ENCODE peak calls at places on chromosomes 5 and 9, in ten cellular contexts. E is dorsolateral prefrontal cortex, F is HepG2, N is fibroblast of mammary gland, T is OCI-LY7, V is glutamatergic neuron, Q is astrocyte of the spinal cord, G is sigmoid colon, O is epithelial cell of esophagus, P is astrocyte. C is an unnamed sample.

GRCh38 chr5:88281322-88281721 is 12.7 kb upstream of the TMEM161B start:
- DNase-seq in E (no peak), P (no peak), G (no peak), N (no peak), O (no peak), F (no peak), T (no peak), Q (no peak), V (no peak), C (no peak)

GRCh38 chr5:143386725-143387124 is 16.8 kb downstream of the NR3C1 start:
- DNase-seq in Q (peak), E (no peak), V (no peak), G (no peak), N (peak), P (peak), O (no peak), F (no peak), T (no peak), C (no peak)

GRCh38 chr9:133822439-133823065 is 84.4 kb upstream of the SARDH start:
- DNase-seq in P (no peak), N (no peak), F (no peak), V (no peak), G (no peak), T (peak), O (no peak), Q (no peak), E (no peak), C (no peak)

GRCh38 chr5:68288756-68289134 is 73.2 kb downstream of the PIK3R1 start:
- DNase-seq in G (peak), P (peak), E (peak), N (no peak), Q (no peak), T (no peak), V (no peak), F (no peak), O (no peak), C (no peak)

GRCh38 chr9:5557606-5558587 is 47.6 kb downstream of the PDCD1LG2 start:
- DNase-seq in E (no peak), N (no peak), V (no peak), Q (peak), G (no peak), O (no peak), F (no peak), T (no peak), P (peak), C (no peak)

GRCh38 chr9:124297553-124297905 is 39.8 kb downstream of the NEK6 start:
- DNase-seq in G (peak), F (peak), V (no peak), T (no peak), P (peak), Q (peak), E (peak), N (peak), O (peak), C (peak)

GRCh38 chr9:114238919-114239879 is 83.7 kb upstream of the ORM1 start:
- DNase-seq in T (peak), O (no peak), P (peak), F (peak), N (peak), G (no peak), E (no peak), V (no peak), Q (peak), C (peak)

GRCh38 chr5:112379541-112380325 is 39.3 kb downstream of the EPB41L4A start:
- DNase-seq in V (no peak), G (no peak), P (no peak), T (no peak), O (no peak), F (no peak), N (no peak), Q (no peak), E (no peak), C (no peak)

GRCh38 chr5:59274130-59274529 is 619.4 kb downstream of the PDE4D start:
- DNase-seq in P (no peak), V (no peak), Q (no peak), E (no peak), F (no peak), O (no peak), N (no peak), T (no peak), G (no peak), C (no peak)

GRCh38 chr5:158977642-158978041 is 122.1 kb downstream of the EBF1 start:
- DNase-seq in N (no peak), E (no peak), Q (peak), F (no peak), O (no peak), P (no peak), V (no peak), G (no peak), T (no peak), C (no peak)

GRCh38 chr5:181217111-181217804 is 5.8 kb upstream of the TRIM41 start:
- DNase-seq in P (peak), Q (peak), V (peak), N (peak), F (no peak), G (peak), E (peak), O (peak), T (peak), C (peak)

GRCh38 chr5:38576971-38577684 is 20.7 kb upstream of the LIFR start:
- DNase-seq in O (no peak), F (no peak), E (no peak), V (no peak), N (no peak), G (no peak), T (no peak), Q (no peak), P (no peak), C (no peak)

GRCh38 chr9:114315723-114316363 is 7.1 kb upstream of the ORM1 start:
- DNase-seq in Q (no peak), G (no peak), F (no peak), P (no peak), V (no peak), T (no peak), E (no peak), N (no peak), O (no peak), C (no peak)

GRCh38 chr5:62431735-62432617 is 19.4 kb downstream of the IPO11 start:
- DNase-seq in G (no peak), O (no peak), N (peak), T (no peak), E (no peak), F (no peak), P (no peak), Q (no peak), V (no peak), C (no peak)

GRCh38 chr5:122366501-122366900 is 54.5 kb downstream of the SNCAIP start:
- DNase-seq in E (no peak), V (no peak), O (peak), T (no peak), Q (no peak), P (peak), F (no peak), G (no peak), N (no peak), C (no peak)

GRCh38 chr5:167207081-167207480 is 1084.4 kb upstream of the WWC1 start:
- DNase-seq in T (no peak), V (no peak), O (no peak), N (peak), G (peak), E (no peak), F (no peak), P (no peak), Q (no peak), C (no peak)

GRCh38 chr5:167050568-167051214 is 1240.8 kb upstream of the WWC1 start:
- DNase-seq in V (no peak), G (no peak), Q (no peak), E (no peak), N (peak), T (no peak), O (no peak), F (no peak), P (no peak), C (no peak)

GRCh38 chr9:101513351-101513750 is 20.3 kb upstream of the RNF20 start:
- DNase-seq in V (no peak), E (no peak), Q (no peak), N (no peak), P (no peak), F (no peak), T (no peak), O (no peak), G (no peak), C (no peak)

GRCh38 chr9:112003538-112003937 is 106.9 kb downstream of the UGCG start:
- DNase-seq in G (no peak), N (no peak), F (no peak), O (no peak), Q (no peak), P (no peak), T (no peak), E (no peak), V (no peak), C (no peak)

GRCh38 chr9:121744687-121745395 is 93.4 kb downstream of the DAB2IP start:
- DNase-seq in P (peak), V (no peak), N (no peak), Q (peak), G (no peak), T (no peak), O (no peak), E (no peak), F (peak), C (peak)
- TF ChIP-seq CTCF in P (no peak), V (no peak), N (no peak), Q (no peak), G (no peak), T (peak), O (no peak), E (no peak), F (no peak), C (peak)

DNA sequence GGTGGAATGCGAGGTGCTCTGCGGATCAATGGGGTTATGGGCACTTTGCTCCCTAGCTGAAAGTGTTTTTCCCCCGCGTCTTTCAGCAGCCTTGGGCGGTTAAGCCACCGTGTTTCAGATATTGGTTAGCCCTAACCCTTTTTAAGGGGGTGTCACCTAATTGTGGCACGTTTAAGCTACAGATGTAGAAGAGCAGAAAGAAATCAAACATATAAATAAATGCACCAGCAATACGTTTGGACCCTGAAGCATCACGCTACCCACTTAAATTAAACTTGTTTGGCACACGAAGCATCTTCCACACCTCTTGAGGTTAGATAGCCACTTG is 733 bp downstream of the YTHDC2 start:
- DNase-seq in Q (no peak), P (no peak), N (no peak), G (no peak), V (no peak), E (no peak), O (no peak), T (peak), F (peak), C (no peak)
- TF ChIP-seq CTCF in Q (no peak), P (no peak), N (no peak), G (no peak), V (no peak), E (no peak), O (no peak), T (no peak), F (no peak), C (no peak)

GRCh38 chr9:119179701-119180100 is 189.5 kb downstream of the BRINP1 start:
- DNase-seq in G (no peak), V (no peak), T (no peak), O (no peak), Q (no peak), F (no peak), P (no peak), E (peak), N (no peak), C (no peak)

GRCh38 chr9:119177141-119177540 is 192.1 kb downstream of the BRINP1 start:
- DNase-seq in P (no peak), N (no peak), G (no peak), O (no peak), T (no peak), E (no peak), Q (no peak), F (no peak), V (no peak), C (no peak)
- TF ChIP-seq CTCF in P (no peak), N (no peak), G (no peak), O (no peak), T (no peak), E (no peak), Q (no peak), F (no peak), V (no peak), C (no peak)

GRCh38 chr5:15794117-15794985 is 294.4 kb downstream of the FBXL7 start:
- DNase-seq in P (peak), O (peak), N (peak), E (no peak), V (no peak), Q (no peak), F (no peak), G (no peak), T (no peak), C (peak)
- TF ChIP-seq CTCF in P (peak), O (peak), N (peak), E (peak), V (peak), Q (peak), F (no peak), G (no peak), T (peak), C (peak)

DNA sequence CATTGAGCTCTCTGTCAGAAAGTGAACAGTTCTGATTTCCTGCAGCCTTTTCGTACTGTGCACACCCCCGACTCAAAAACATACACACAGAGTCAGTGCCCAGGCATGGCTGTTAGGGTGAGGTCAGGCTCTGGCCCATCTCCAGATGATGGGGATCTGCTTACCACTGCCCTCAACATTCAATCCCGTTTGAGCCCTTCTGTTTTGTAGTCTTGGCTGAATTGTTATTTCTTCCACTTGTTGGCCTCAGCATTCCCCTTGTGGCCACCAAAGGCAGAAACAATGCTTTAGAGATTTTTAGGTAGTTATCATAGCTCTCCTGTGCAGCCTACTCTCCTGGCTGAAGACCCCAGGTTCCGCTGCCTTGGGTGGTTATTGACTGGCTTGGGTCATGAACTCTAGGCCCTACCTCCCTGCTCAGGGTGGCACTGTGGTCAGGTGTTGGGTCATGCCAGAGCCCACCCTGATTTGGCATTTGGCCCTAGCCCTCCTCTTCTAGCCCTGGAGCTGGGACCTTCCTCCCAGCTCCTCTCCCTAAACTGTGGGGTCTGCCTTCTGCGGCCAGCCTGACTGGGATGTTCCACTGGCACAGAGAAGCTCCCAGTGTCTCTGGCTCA is 7.8 kb upstream of the MYOZ3 start:
- DNase-seq in F (no peak), P (peak), T (no peak), E (no peak), O (no peak), G (no peak), N (peak), Q (peak), V (no peak), C (peak)
- TF ChIP-seq CTCF in F (no peak), P (peak), T (no peak), E (no peak), O (peak), G (no peak), N (peak), Q (peak), V (no peak), C (peak)

DNA sequence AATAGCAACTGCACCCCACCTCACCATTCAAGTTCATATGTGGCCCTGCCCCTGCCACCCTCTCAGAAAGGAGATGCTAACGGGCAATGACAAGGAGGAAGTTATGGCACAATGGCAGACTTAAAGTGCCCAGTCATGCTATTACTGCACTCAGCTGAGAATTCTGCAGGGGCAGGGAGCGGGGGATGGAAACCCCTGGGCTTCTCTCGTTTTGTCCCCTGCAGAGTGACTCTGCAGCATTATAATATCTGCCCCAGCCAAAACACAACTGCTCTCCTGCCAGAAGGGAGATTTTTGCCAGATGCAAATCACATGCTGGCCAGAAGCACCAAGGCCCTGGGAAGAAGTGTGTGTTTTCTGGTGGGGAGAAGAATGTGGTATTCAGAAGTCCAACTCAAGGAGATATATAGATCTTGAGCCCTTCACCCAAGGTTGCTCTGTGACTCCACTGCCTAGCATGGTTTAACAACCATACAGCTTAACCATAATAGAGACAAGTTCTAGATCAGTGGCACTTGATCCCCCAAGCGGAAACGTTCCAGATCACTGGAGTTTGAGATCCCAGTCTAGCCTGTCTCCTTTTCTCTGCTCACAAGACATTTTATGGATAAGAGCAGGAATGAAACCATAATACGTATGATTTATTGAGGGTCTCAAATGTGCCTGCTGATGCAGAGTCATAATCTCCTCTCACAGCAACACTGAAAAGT is 207.0 kb upstream of the MAP3K1 start:
- DNase-seq in G (no peak), T (no peak), P (no peak), V (no peak), O (no peak), N (no peak), F (no peak), E (no peak), Q (no peak), C (no peak)
- TF ChIP-seq CTCF in G (no peak), T (no peak), P (no peak), V (no peak), O (no peak), N (no peak), F (no peak), E (no peak), Q (no peak), C (no peak)

GRCh38 chr5:94618493-94619328 is at the start of the genes KIAA0825 and SLF1:
- DNase-seq in G (peak), Q (peak), N (peak), O (peak), V (peak), F (peak), P (peak), E (peak), T (peak), C (peak)

GRCh38 chr5:94615843-94616242 is 2.6 kb downstream of the KIAA0825 start:
- DNase-seq in Q (no peak), G (no peak), T (no peak), V (no peak), N (no peak), E (no peak), O (no peak), P (no peak), F (no peak), C (no peak)

GRCh38 chr5:94614156-94614805 is 4.1 kb downstream of the KIAA0825 start:
- DNase-seq in O (no peak), P (no peak), F (no peak), Q (no peak), V (no peak), T (no peak), E (no peak), G (no peak), N (no peak), C (no peak)

GRCh38 chr5:94618029-94618492 is 343 bp downstream of the KIAA0825 start:
- DNase-seq in G (peak), T (peak), N (peak), E (peak), P (peak), F (peak), V (no peak), O (peak), Q (peak), C (peak)

GRCh38 chr5:94613583-94613982 is 4.8 kb downstream of the KIAA0825 start:
- DNase-seq in G (no peak), E (no peak), F (peak), O (peak), N (peak), V (no peak), T (peak), Q (peak), P (no peak), C (no peak)
- TF ChIP-seq CTCF in G (no peak), E (no peak), F (peak), O (no peak), N (peak), V (peak), T (peak), Q (peak), P (no peak), C (peak)

GRCh38 chr5:127183332-127183731 is 107.3 kb upstream of the MEGF10 start:
- DNase-seq in P (no peak), G (no peak), V (no peak), N (no peak), O (no peak), Q (no peak), E (no peak), F (no peak), T (no peak), C (no peak)
- TF ChIP-seq CTCF in P (no peak), G (no peak), V (no peak), N (no peak), O (no peak), Q (no peak), E (no peak), F (no peak), T (no peak), C (no peak)

GRCh38 chr9:106479679-106480078 is 383.3 kb upstream of the ZNF462 start:
- DNase-seq in N (peak), Q (peak), V (no peak), G (no peak), O (peak), E (no peak), P (peak), F (no peak), T (no peak), C (no peak)

GRCh38 chr9:106482733-106483132 is 380.2 kb upstream of the ZNF462 start:
- DNase-seq in O (peak), E (no peak), F (no peak), G (no peak), N (peak), V (no peak), P (peak), T (no peak), Q (peak), C (no peak)

GRCh38 chr9:106478312-106479099 is 384.5 kb upstream of the ZNF462 start:
- DNase-seq in O (no peak), F (no peak), G (no peak), P (no peak), N (no peak), Q (no peak), E (no peak), T (no peak), V (no peak), C (no peak)

GRCh38 chr9:106486685-106487084 is 376.3 kb upstream of the ZNF462 start:
- DNase-seq in Q (no peak), G (no peak), F (no peak), O (peak), P (no peak), T (no peak), N (no peak), V (no peak), E (no peak), C (no peak)

DNA sequence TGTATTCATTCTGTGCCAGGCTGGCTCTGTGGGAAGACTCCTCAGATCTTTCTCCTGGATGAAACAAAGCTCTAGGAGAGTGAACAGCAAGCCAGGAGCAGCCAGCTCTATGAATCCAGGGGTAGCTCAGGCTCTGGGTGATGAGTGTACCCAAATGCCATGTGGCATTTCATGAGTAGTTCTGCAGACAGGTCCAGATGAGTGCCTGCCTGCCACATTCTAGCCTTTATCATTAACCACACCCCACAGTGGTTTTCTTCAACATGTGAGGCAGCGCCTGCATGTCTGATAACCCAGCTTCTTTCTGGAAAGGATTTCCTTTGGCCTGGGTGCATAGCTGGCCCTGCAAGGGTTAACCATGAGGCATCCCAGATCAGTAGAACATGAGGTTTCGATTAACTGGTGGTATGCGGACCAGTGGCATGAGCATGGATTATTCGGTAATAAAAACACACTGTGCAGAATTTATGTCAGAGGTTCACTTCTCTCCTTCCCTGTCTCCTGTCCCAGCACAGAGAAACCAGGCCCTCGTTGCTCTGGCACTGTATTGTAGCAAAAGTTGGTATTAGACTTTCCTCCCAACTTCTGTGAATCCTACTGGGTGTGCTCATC is 381.9 kb upstream of the ZNF462 start:
- DNase-seq in Q (no peak), V (no peak), F (no peak), O (peak), E (no peak), N (peak), T (no peak), G (no peak), P (peak), C (no peak)
- TF ChIP-seq CTCF in Q (no peak), V (no peak), F (no peak), O (no peak), E (no peak), N (no peak), T (no peak), G (no peak), P (no peak), C (no peak)